ENCODE peak calls at places on chromosomes 5 and 9, in four cellular contexts. One of them, this sample, is unnamed.

GRCh38 chr5:176549871-176550270 is 729 bp downstream of the CDHR2 start:
- DNase-seq in spleen: peak
- DNase-seq in AG04450: no peak
- DNase-seq in sigmoid colon: no peak
- DNase-seq in this sample: no peak

GRCh38 chr5:151675225-151675955 is 11.3 kb downstream of the SPARC start:
- DNase-seq in sigmoid colon: peak
- DNase-seq in spleen: no peak
- DNase-seq in AG04450: no peak
- DNase-seq in this sample: no peak

GRCh38 chr9:116504893-116505480 is 182.1 kb upstream of the TRIM32 start:
- DNase-seq in spleen: no peak
- DNase-seq in AG04450: no peak
- DNase-seq in sigmoid colon: no peak
- DNase-seq in this sample: no peak

GRCh38 chr9:18438300-18438925 is 35.5 kb upstream of the ADAMTSL1 start:
- DNase-seq in spleen: no peak
- DNase-seq in sigmoid colon: peak
- DNase-seq in AG04450: no peak
- DNase-seq in this sample: peak

GRCh38 chr5:120852222-120852860 is 388.2 kb downstream of the PRR16 start:
- DNase-seq in spleen: no peak
- DNase-seq in sigmoid colon: no peak
- DNase-seq in AG04450: no peak
- DNase-seq in this sample: no peak

GRCh38 chr9:27491164-27491563 is 32.9 kb upstream of the IFNK start:
- DNase-seq in sigmoid colon: no peak
- DNase-seq in spleen: no peak
- DNase-seq in AG04450: no peak
- DNase-seq in this sample: no peak

GRCh38 chr5:42547146-42547545 is 123.9 kb downstream of the GHR start:
- DNase-seq in spleen: no peak
- DNase-seq in AG04450: no peak
- DNase-seq in sigmoid colon: no peak
- DNase-seq in this sample: no peak

GRCh38 chr5:1009359-1010180 is 968 bp downstream of the NKD2 start:
- DNase-seq in AG04450: no peak
- DNase-seq in spleen: peak
- DNase-seq in sigmoid colon: peak
- DNase-seq in this sample: no peak

GRCh38 chr5:132439521-132440206 is 50.9 kb downstream of the IRF1 start:
- DNase-seq in AG04450: peak
- DNase-seq in sigmoid colon: peak
- DNase-seq in spleen: no peak
- DNase-seq in this sample: no peak

GRCh38 chr5:66713998-66714397 is 117.8 kb downstream of the MAST4 start:
- DNase-seq in AG04450: no peak
- DNase-seq in spleen: no peak
- DNase-seq in sigmoid colon: no peak
- DNase-seq in this sample: no peak

GRCh38 chr9:38251461-38251860 is 141.0 kb upstream of the ALDH1B1 start:
- DNase-seq in AG04450: no peak
- DNase-seq in spleen: no peak
- DNase-seq in sigmoid colon: no peak
- DNase-seq in this sample: no peak

GRCh38 chr5:56637321-56637920 is 177.9 kb upstream of the MAP3K1 start:
- DNase-seq in sigmoid colon: no peak
- DNase-seq in AG04450: no peak
- DNase-seq in spleen: no peak
- DNase-seq in this sample: no peak

GRCh38 chr5:151886741-151887261 is 37.9 kb downstream of the GLRA1 start:
- DNase-seq in spleen: no peak
- DNase-seq in sigmoid colon: no peak
- DNase-seq in AG04450: no peak
- DNase-seq in this sample: no peak

GRCh38 chr9:117354252-117354847 is 60.5 kb downstream of the ASTN2 start:
- DNase-seq in spleen: no peak
- DNase-seq in sigmoid colon: no peak
- DNase-seq in AG04450: no peak
- DNase-seq in this sample: no peak

GRCh38 chr5:11797132-11797531 is 107.1 kb downstream of the CTNND2 start:
- DNase-seq in spleen: no peak
- DNase-seq in sigmoid colon: no peak
- DNase-seq in AG04450: no peak
- DNase-seq in this sample: no peak

GRCh38 chr9:4292781-4293180 is 7.1 kb downstream of the GLIS3 start:
- DNase-seq in spleen: no peak
- DNase-seq in sigmoid colon: no peak
- DNase-seq in AG04450: no peak
- DNase-seq in this sample: no peak

GRCh38 chr5:147310059-147310704 is 75.4 kb downstream of the STK32A start:
- DNase-seq in AG04450: no peak
- DNase-seq in sigmoid colon: peak
- DNase-seq in spleen: no peak
- DNase-seq in this sample: no peak

GRCh38 chr9:128123451-128124080 is 4.0 kb downstream of the PTGES2 start:
- DNase-seq in spleen: peak
- DNase-seq in AG04450: no peak
- DNase-seq in sigmoid colon: peak
- DNase-seq in this sample: no peak

GRCh38 chr5:53642006-53642405 is 81.6 kb downstream of the NDUFS4 start:
- DNase-seq in sigmoid colon: no peak
- DNase-seq in AG04450: no peak
- DNase-seq in spleen: no peak
- DNase-seq in this sample: no peak

GRCh38 chr9:98900725-98901124 is 43.0 kb upstream of the COL15A1 start:
- DNase-seq in AG04450: no peak
- DNase-seq in sigmoid colon: no peak
- DNase-seq in spleen: no peak
- DNase-seq in this sample: no peak

GRCh38 chr5:141135030-141135717 is at the start of gene PCDHB5:
- DNase-seq in spleen: no peak
- DNase-seq in AG04450: no peak
- DNase-seq in sigmoid colon: no peak
- DNase-seq in this sample: no peak

GRCh38 chr5:31614147-31615030 is 24.5 kb upstream of the PDZD2 start:
- DNase-seq in AG04450: no peak
- DNase-seq in spleen: no peak
- DNase-seq in sigmoid colon: no peak
- DNase-seq in this sample: no peak

GRCh38 chr5:159092288-159092687 is 7.4 kb downstream of the EBF1 start:
- DNase-seq in AG04450: no peak
- DNase-seq in sigmoid colon: no peak
- DNase-seq in spleen: no peak
- DNase-seq in this sample: no peak

GRCh38 chr9:121700165-121700830 is 48.9 kb downstream of the DAB2IP start:
- DNase-seq in spleen: peak
- DNase-seq in sigmoid colon: peak
- DNase-seq in AG04450: no peak
- DNase-seq in this sample: peak

GRCh38 chr9:121704281-121704680 is 52.8 kb downstream of the DAB2IP start:
- DNase-seq in AG04450: no peak
- DNase-seq in sigmoid colon: no peak
- DNase-seq in spleen: no peak
- DNase-seq in this sample: no peak

GRCh38 chr9:121700831-121701419 is 49.5 kb downstream of the DAB2IP start:
- DNase-seq in AG04450: no peak
- DNase-seq in sigmoid colon: no peak
- DNase-seq in spleen: no peak
- DNase-seq in this sample: no peak

GRCh38 chr9:121701736-121702261 is 50.4 kb downstream of the DAB2IP start:
- DNase-seq in sigmoid colon: no peak
- DNase-seq in spleen: no peak
- DNase-seq in AG04450: no peak
- DNase-seq in this sample: no peak

GRCh38 chr9:121703014-121703734 is 51.7 kb downstream of the DAB2IP start:
- DNase-seq in AG04450: no peak
- DNase-seq in spleen: no peak
- DNase-seq in sigmoid colon: no peak
- DNase-seq in this sample: no peak
- TF ChIP-seq CTCF in AG04450: peak
- TF ChIP-seq CTCF in spleen: no peak
- TF ChIP-seq CTCF in sigmoid colon: no peak
- TF ChIP-seq CTCF in this sample: peak

DNA sequence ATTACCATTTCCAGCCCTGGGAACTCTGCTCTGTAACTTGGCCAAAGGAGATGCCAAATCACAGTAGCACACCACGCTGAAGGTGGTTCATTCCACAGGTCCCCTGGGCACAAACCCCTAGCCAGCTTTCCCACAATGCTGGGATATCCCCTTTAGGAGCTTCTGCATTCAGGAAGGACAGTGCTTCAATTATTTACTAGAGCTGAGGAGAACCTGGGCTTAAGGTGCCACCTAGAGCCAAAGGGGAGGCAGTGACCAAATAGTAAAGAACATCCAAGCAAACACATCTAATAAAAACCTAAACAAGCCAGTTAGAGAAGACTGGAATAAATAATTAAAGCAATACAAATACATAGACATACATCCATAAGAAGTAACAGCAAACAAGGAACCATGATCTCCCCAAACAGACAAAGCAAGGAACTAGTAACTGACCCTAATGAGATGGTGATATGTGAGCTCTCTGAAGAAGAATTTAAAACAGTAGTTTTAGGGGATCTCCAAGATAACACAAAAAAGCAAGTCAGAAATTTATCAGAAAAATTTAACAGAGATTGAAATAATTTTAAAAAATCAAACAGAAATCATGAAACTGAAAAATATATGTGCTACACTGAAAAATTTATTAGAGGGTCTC is 14.6 kb downstream of the KIF4B start:
- DNase-seq in AG04450: no peak
- DNase-seq in spleen: no peak
- DNase-seq in sigmoid colon: no peak
- DNase-seq in this sample: no peak
- TF ChIP-seq CTCF in AG04450: peak
- TF ChIP-seq CTCF in spleen: no peak
- TF ChIP-seq CTCF in sigmoid colon: no peak
- TF ChIP-seq CTCF in this sample: peak

GRCh38 chr9:73202992-73203391 is 51.3 kb downstream of the ANXA1 start:
- DNase-seq in AG04450: no peak
- DNase-seq in sigmoid colon: no peak
- DNase-seq in spleen: no peak
- DNase-seq in this sample: no peak

GRCh38 chr9:73204910-73205309 is 53.2 kb downstream of the ANXA1 start:
- DNase-seq in sigmoid colon: no peak
- DNase-seq in AG04450: no peak
- DNase-seq in spleen: no peak
- DNase-seq in this sample: no peak

GRCh38 chr9:73200694-73201432 is 49.2 kb downstream of the ANXA1 start:
- DNase-seq in sigmoid colon: no peak
- DNase-seq in spleen: no peak
- DNase-seq in AG04450: no peak
- DNase-seq in this sample: no peak

GRCh38 chr9:73199448-73199847 is 47.8 kb downstream of the ANXA1 start:
- DNase-seq in sigmoid colon: no peak
- DNase-seq in spleen: no peak
- DNase-seq in AG04450: no peak
- DNase-seq in this sample: no peak

GRCh38 chr9:73199886-73200285 is 48.2 kb downstream of the ANXA1 start:
- DNase-seq in spleen: no peak
- DNase-seq in sigmoid colon: no peak
- DNase-seq in AG04450: no peak
- DNase-seq in this sample: no peak
- TF ChIP-seq CTCF in spleen: no peak
- TF ChIP-seq CTCF in sigmoid colon: no peak
- TF ChIP-seq CTCF in AG04450: peak
- TF ChIP-seq CTCF in this sample: no peak

GRCh38 chr5:135428586-135428985 is 18.6 kb downstream of the DCANP1 start:
- DNase-seq in spleen: no peak
- DNase-seq in AG04450: no peak
- DNase-seq in sigmoid colon: no peak
- DNase-seq in this sample: no peak

GRCh38 chr5:135426102-135427082 is 20.8 kb downstream of the DCANP1 start:
- DNase-seq in AG04450: no peak
- DNase-seq in spleen: no peak
- DNase-seq in sigmoid colon: no peak
- DNase-seq in this sample: no peak

GRCh38 chr5:135422419-135422818 is 23.4 kb upstream of the MACROH2A1 start:
- DNase-seq in AG04450: no peak
- DNase-seq in spleen: no peak
- DNase-seq in sigmoid colon: no peak
- DNase-seq in this sample: no peak

GRCh38 chr5:135425641-135426040 is 21.5 kb downstream of the DCANP1 start:
- DNase-seq in spleen: no peak
- DNase-seq in sigmoid colon: no peak
- DNase-seq in AG04450: no peak
- DNase-seq in this sample: no peak

GRCh38 chr5:135423158-135423925 is 23.8 kb downstream of the DCANP1 start:
- DNase-seq in sigmoid colon: no peak
- DNase-seq in spleen: no peak
- DNase-seq in AG04450: no peak
- DNase-seq in this sample: no peak
- TF ChIP-seq CTCF in sigmoid colon: no peak
- TF ChIP-seq CTCF in spleen: no peak
- TF ChIP-seq CTCF in AG04450: no peak
- TF ChIP-seq CTCF in this sample: no peak

GRCh38 chr5:39498247-39498952 is 73.6 kb upstream of the DAB2 start:
- DNase-seq in sigmoid colon: no peak
- DNase-seq in AG04450: no peak
- DNase-seq in spleen: no peak
- DNase-seq in this sample: no peak

GRCh38 chr5:39503148-39503547 is 78.4 kb upstream of the DAB2 start:
- DNase-seq in spleen: no peak
- DNase-seq in AG04450: no peak
- DNase-seq in sigmoid colon: peak
- DNase-seq in this sample: no peak

GRCh38 chr5:39502704-39503103 is 77.9 kb upstream of the DAB2 start:
- DNase-seq in sigmoid colon: no peak
- DNase-seq in AG04450: no peak
- DNase-seq in spleen: no peak
- DNase-seq in this sample: no peak

GRCh38 chr5:39500656-39501295 is 76.0 kb upstream of the DAB2 start:
- DNase-seq in sigmoid colon: no peak
- DNase-seq in AG04450: no peak
- DNase-seq in spleen: no peak
- DNase-seq in this sample: no peak

GRCh38 chr5:39501403-39501802 is 76.6 kb upstream of the DAB2 start:
- DNase-seq in sigmoid colon: peak
- DNase-seq in AG04450: no peak
- DNase-seq in spleen: no peak
- DNase-seq in this sample: no peak
- TF ChIP-seq CTCF in sigmoid colon: no peak
- TF ChIP-seq CTCF in AG04450: no peak
- TF ChIP-seq CTCF in spleen: no peak
- TF ChIP-seq CTCF in this sample: no peak

DNA sequence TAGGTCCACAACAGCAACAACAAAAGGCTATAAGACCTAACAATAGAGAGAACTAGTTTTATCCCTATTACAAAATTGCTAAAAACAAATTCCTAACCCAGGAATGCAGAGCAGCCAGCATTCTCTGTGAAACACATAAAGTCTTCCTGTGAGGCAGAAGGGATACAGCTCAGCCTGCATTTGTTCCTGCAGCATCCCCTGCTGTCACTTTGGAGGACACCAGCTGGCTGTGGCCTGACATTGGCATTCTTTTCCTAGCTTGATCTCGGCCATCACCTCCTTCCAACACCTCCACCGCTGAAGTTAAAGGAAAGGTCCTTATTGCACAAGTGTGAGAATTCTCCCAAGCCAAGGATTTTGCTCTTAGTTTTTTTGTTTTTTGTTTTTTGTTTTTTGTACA is 186.1 kb downstream of the SNCAIP start:
- DNase-seq in AG04450: no peak
- DNase-seq in spleen: no peak
- DNase-seq in sigmoid colon: no peak
- DNase-seq in this sample: no peak
- TF ChIP-seq CTCF in AG04450: peak
- TF ChIP-seq CTCF in spleen: no peak
- TF ChIP-seq CTCF in sigmoid colon: no peak
- TF ChIP-seq CTCF in this sample: peak

This sample was measured in progenitor cell of endocrine pancreas.